ENCODE peak calls at places on chromosome 15, in five cellular contexts. X is A549, P is HepG2, T is H1, R is GM12878. A is an unnamed sample.

GRCh38 chr15:65801229-65801813 is 9.2 kb upstream of the DENND4A start:
- DNase-seq in P (peak; percentile 43), T (no peak), X (no peak), R (no peak), A (no peak)

GRCh38 chr15:96421211-96421610 is 90.7 kb downstream of the NR2F2 start:
- DNase-seq in R (no peak), P (no peak), X (no peak), T (no peak), A (no peak)

GRCh38 chr15:56754993-56755392 is 21.7 kb upstream of the ZNF280D start:
- DNase-seq in T (no peak), X (no peak), P (no peak), R (no peak), A (no peak)

GRCh38 chr15:65177901-65178300 is 7.2 kb downstream of the CLPX start:
- DNase-seq in T (no peak), X (no peak), P (no peak), R (no peak), A (no peak)

GRCh38 chr15:62607643-62608042 is 434.9 kb upstream of the TPM1 start:
- DNase-seq in T (no peak), R (no peak), X (no peak), P (no peak), A (no peak)

GRCh38 chr15:63601727-63602185 is 4.6 kb downstream of the FBXL22 start:
- DNase-seq in T (no peak), R (no peak), P (no peak), X (no peak), A (no peak)

GRCh38 chr15:43134157-43134637 is 811 bp downstream of the TMEM62 start:
- DNase-seq in R (no peak), T (no peak), X (no peak), P (no peak), A (peak; percentile 23)

GRCh38 chr15:98428253-98428989 is 219.9 kb upstream of the IGF1R start:
- DNase-seq in T (peak; percentile 49), P (peak; percentile 57), X (peak; percentile 85), R (no peak), A (peak; percentile 81)

GRCh38 chr15:48963524-48964113 is at the start of gene SHC4:
- DNase-seq in X (peak; percentile 37), T (no peak), R (no peak), P (peak; percentile 24), A (peak; percentile 52)

GRCh38 chr15:35399901-35400300 is 146.1 kb downstream of the DPH6 start:
- DNase-seq in T (no peak), P (no peak), X (no peak), R (no peak), A (no peak)

GRCh38 chr15:38883987-38884386 is 319.4 kb upstream of the RASGRP1 start:
- DNase-seq in X (no peak), T (no peak), R (no peak), P (no peak), A (no peak)

GRCh38 chr15:31080618-31081017 is 20.9 kb downstream of the TRPM1 start:
- DNase-seq in X (peak; percentile 39), P (no peak), R (no peak), T (peak; percentile 41), A (peak; percentile 98)

GRCh38 chr15:99981223-99981647 is 248.0 kb upstream of the LYSMD4 start:
- DNase-seq in T (no peak), X (no peak), P (no peak), R (no peak), A (no peak)

GRCh38 chr15:97036301-97036700 is 705.8 kb downstream of the NR2F2 start:
- DNase-seq in P (no peak), T (no peak), R (no peak), X (no peak), A (no peak)

GRCh38 chr15:22918596-22919140 is 61.5 kb downstream of the CYFIP1 start:
- DNase-seq in X (no peak), P (no peak), T (no peak), R (no peak), A (no peak)

GRCh38 chr15:36426696-36427095 is 152.7 kb upstream of the CDIN1 start:
- DNase-seq in R (no peak), P (no peak), T (no peak), X (no peak), A (no peak)

GRCh38 chr15:35630985-35631384 is 85.0 kb upstream of the DPH6 start:
- DNase-seq in R (no peak), P (no peak), T (no peak), X (no peak), A (no peak)

GRCh38 chr15:48510976-48511375 is 134.5 kb downstream of the FBN1 start:
- DNase-seq in R (no peak), X (no peak), P (no peak), T (no peak), A (no peak)

GRCh38 chr15:77541421-77542181 is 91.1 kb downstream of the LINGO1 start:
- DNase-seq in T (no peak), X (no peak), R (no peak), P (no peak), A (no peak)

GRCh38 chr15:72227192-72227586 is 3.8 kb downstream of the PKM start:
- DNase-seq in P (peak; percentile 7), R (peak; percentile 46), X (no peak), T (no peak), A (no peak)

GRCh38 chr15:82904574-82904973 is 47.9 kb downstream of the HOMER2 start:
- DNase-seq in R (no peak), T (no peak), X (no peak), P (no peak), A (no peak)

GRCh38 chr15:70329179-70329578 is 231.5 kb upstream of the TLE3 start:
- DNase-seq in P (no peak), R (no peak), T (no peak), X (no peak), A (no peak)

GRCh38 chr15:71329509-71330260 is 214.4 kb downstream of the THSD4 start:
- DNase-seq in R (no peak), P (no peak), X (no peak), T (no peak), A (no peak)

GRCh38 chr15:92074646-92075045 is 221.1 kb downstream of the SLCO3A1 start:
- DNase-seq in R (no peak), P (no peak), T (no peak), X (no peak), A (no peak)

GRCh38 chr15:70034596-70034995 is 63.1 kb downstream of the TLE3 start:
- DNase-seq in R (no peak), X (no peak), T (no peak), P (no peak), A (no peak)

GRCh38 chr15:28962851-28963710 is 77.3 kb downstream of the APBA2 start:
- DNase-seq in X (no peak), P (no peak), R (no peak), T (no peak), A (no peak)

GRCh38 chr15:74375303-74375693 is 7.9 kb upstream of the CYP11A1 start:
- DNase-seq in R (no peak), P (peak; percentile 71), X (peak; percentile 73), T (no peak), A (peak; percentile 71)

GRCh38 chr15:34039506-34040123 is 611 bp upstream of the AVEN start:
- DNase-seq in R (peak; percentile 25), X (no peak), P (no peak), T (no peak), A (no peak)

GRCh38 chr15:101039461-101039860 is 120.3 kb downstream of the LRRK1 start:
- DNase-seq in P (no peak), R (no peak), T (no peak), X (no peak), A (no peak)

GRCh38 chr15:39118510-39118909 is 462.4 kb upstream of the THBS1 start:
- DNase-seq in X (no peak), P (no peak), R (no peak), T (no peak), A (no peak)

GRCh38 chr15:96171842-96172241 is 158.7 kb upstream of the NR2F2 start:
- DNase-seq in X (no peak), T (no peak), R (no peak), P (peak; percentile 79), A (no peak)

GRCh38 chr15:36938764-36939163 is 161.6 kb downstream of the MEIS2 start:
- DNase-seq in P (no peak), T (no peak), X (no peak), R (no peak), A (no peak)

GRCh38 chr15:83106994-83107840 is at the start of gene TM6SF1:
- DNase-seq in X (no peak), P (no peak), T (no peak), R (no peak), A (peak; percentile 57)

GRCh38 chr15:90871097-90871715 is 2.8 kb downstream of the FURIN start:
- DNase-seq in T (no peak), X (no peak), R (no peak), P (no peak), A (peak; percentile 44)
- TF ChIP-seq HDAC2 in T (peak; percentile 39), X (no peak), R (no peak), P (no peak), A (no peak)

GRCh38 chr15:40354408-40355171 is 3.4 kb upstream of the DISP2 start:
- DNase-seq in X (peak; percentile 23), R (no peak), P (no peak), T (no peak), A (peak; percentile 71)
- TF ChIP-seq HDAC2 in X (no peak), R (no peak), P (no peak), T (no peak), A (no peak)

DNA sequence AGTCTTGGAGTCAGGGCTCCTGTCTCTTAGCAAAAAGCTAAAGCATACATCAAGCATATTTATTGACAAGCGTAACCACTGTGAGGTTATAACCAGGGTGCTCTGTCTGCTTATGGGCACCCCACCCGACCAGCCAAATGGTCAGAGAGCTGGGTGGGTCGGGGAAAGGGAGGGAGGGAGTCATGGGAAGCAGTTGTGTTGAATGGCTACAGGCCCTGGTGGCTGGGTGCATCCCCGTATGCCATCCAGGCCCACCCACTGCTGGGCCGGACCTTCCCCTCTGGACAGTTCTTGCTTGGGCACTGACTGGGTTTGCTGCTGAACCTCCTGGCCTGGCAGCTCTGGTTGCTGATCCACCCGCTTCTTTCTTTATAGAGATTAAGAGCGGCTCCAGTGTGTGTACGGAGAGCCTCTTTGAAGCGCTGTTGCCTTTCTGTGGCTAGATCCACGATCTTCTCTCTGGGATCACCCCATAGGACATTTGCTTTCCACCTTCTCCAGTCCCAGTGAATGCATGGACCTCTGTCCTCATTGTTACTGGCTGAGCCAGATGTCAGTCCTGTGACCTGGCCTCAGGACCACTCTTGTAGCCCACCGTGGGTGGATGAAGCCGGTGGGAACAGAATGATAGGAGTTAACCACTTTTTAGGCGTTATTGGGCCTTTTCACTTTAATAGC is 59.6 kb downstream of the SMAD3 start:
- DNase-seq in R (no peak), X (peak; percentile 88), P (no peak), T (no peak), A (no peak)
- TF ChIP-seq HDAC2 in R (no peak), X (no peak), P (no peak), T (no peak), A (no peak)

GRCh38 chr15:58246041-58246440 is 107.9 kb downstream of the AQP9 start:
- DNase-seq in P (no peak), X (no peak), R (no peak), T (no peak), A (no peak)

GRCh38 chr15:58240191-58240932 is 102.2 kb downstream of the AQP9 start:
- DNase-seq in P (no peak), X (no peak), R (no peak), T (no peak), A (no peak)

GRCh38 chr15:58241872-58242271 is 103.7 kb downstream of the AQP9 start:
- DNase-seq in T (no peak), P (no peak), R (no peak), X (no peak), A (no peak)

GRCh38 chr15:58244546-58244945 is 106.4 kb downstream of the AQP9 start:
- DNase-seq in P (no peak), T (no peak), R (no peak), X (no peak), A (no peak)

GRCh38 chr15:58243083-58243482 is 104.9 kb downstream of the AQP9 start:
- DNase-seq in X (no peak), T (no peak), R (no peak), P (no peak), A (no peak)
- TF ChIP-seq HDAC2 in X (no peak), T (no peak), R (no peak), P (no peak), A (no peak)